ENCODE peak calls at places on chromosomes 5 and 9, in six cellular contexts. Z is NCI-H2171 treated with DMSO at 0.1 percent for 48 hours; V is NCI-H2029 treated with DMSO at 0.1 percent for 48 hours; U is stimulated activated naive CD8-positive, alpha-beta T cell treated with anti-CD3 and anti-CD28 coated beads, Interleukin-15, Interleukin-2, amounts not matched to agents 100 U/mL and 50 U/mL, for 24 hours; G is activated naive CD8-positive, alpha-beta T cell treated with anti-CD3 and anti-CD28 coated beads, Interleukin-2, amount 10 ng/mL, durations not matched to agents 7 days and 5 days; N is sciatic nerve. H is an unnamed sample.

GRCh38 chr5:115289104-115289503 is 7.3 kb downstream of the CCDC112 start:
- DNase-seq in U (no peak), N (no peak), G (no peak), V (no peak), Z (no peak), H (no peak)

GRCh38 chr9:70030156-70030555 is 13.5 kb upstream of the MAMDC2 start:
- DNase-seq in N (no peak), U (no peak), Z (no peak), G (no peak), V (no peak), H (no peak)

GRCh38 chr5:65062684-65063083 is 294.0 kb downstream of the CWC27 start:
- DNase-seq in G (no peak), N (no peak), U (no peak), Z (peak; percentile 52), V (no peak), H (no peak)

GRCh38 chr5:76757049-76757448 is 41.1 kb downstream of the F2R start:
- DNase-seq in N (no peak), U (no peak), Z (no peak), G (no peak), V (no peak), H (no peak)

GRCh38 chr5:36691993-36692392 is 85.6 kb downstream of the SLC1A3 start:
- DNase-seq in G (no peak), U (no peak), N (no peak), Z (no peak), V (no peak), H (no peak)

GRCh38 chr9:127181315-127181580 is 58.8 kb upstream of the ANGPTL2 start:
- DNase-seq in U (no peak), Z (no peak), V (no peak), N (peak; percentile 42), G (peak; percentile 22), H (no peak)

GRCh38 chr5:91651704-91652103 is 268.6 kb upstream of the ARRDC3 start:
- DNase-seq in N (no peak), U (no peak), V (no peak), Z (no peak), G (no peak), H (no peak)

GRCh38 chr5:137071941-137072340 is 427.2 kb downstream of the SPOCK1 start:
- DNase-seq in G (no peak), N (no peak), Z (no peak), U (no peak), V (no peak), H (no peak)

GRCh38 chr5:160655717-160656116 is 196.3 kb downstream of the ATP10B start:
- DNase-seq in U (no peak), G (no peak), N (no peak), Z (no peak), V (no peak), H (no peak)

GRCh38 chr9:98075332-98075805 is 18.8 kb downstream of the NANS start:
- DNase-seq in U (no peak), V (no peak), N (no peak), Z (no peak), G (no peak), H (no peak)

GRCh38 chr9:26744362-26744965 is 148.1 kb downstream of the CAAP1 start:
- DNase-seq in N (no peak), U (no peak), Z (peak; percentile 0), G (no peak), V (peak; percentile 7), H (peak; percentile 8)

GRCh38 chr5:29949301-29949872 is 1244.1 kb upstream of the CDH6 start:
- DNase-seq in G (no peak), U (no peak), Z (no peak), N (no peak), V (no peak), H (no peak)

GRCh38 chr5:135450957-135451356 is 1.2 kb downstream of the TIFAB start:
- DNase-seq in U (no peak), Z (no peak), N (no peak), G (no peak), V (no peak), H (no peak)

GRCh38 chr5:37875051-37875787 is 35.4 kb upstream of the GDNF start:
- DNase-seq in V (no peak), G (no peak), U (no peak), N (no peak), Z (no peak), H (no peak)

GRCh38 chr5:80255425-80255751 is 460 bp downstream of the SERINC5 start:
- DNase-seq in N (peak; percentile 82), Z (peak; percentile 8), V (no peak), U (peak; percentile 68), G (no peak), H (no peak)

GRCh38 chr9:111999319-111999718 is 102.7 kb downstream of the UGCG start:
- DNase-seq in V (no peak), Z (no peak), G (no peak), N (no peak), U (no peak), H (no peak)

GRCh38 chr5:173293817-173294672 is 34.2 kb downstream of the STC2 start:
- DNase-seq in N (peak; percentile 89), G (peak; percentile 82), Z (peak; percentile 65), U (peak; percentile 80), V (peak; percentile 77), H (peak; percentile 81)

GRCh38 chr9:121780641-121781040 is 129.2 kb downstream of the DAB2IP start:
- DNase-seq in Z (no peak), V (no peak), G (no peak), U (no peak), N (no peak), H (no peak)

GRCh38 chr5:142432961-142433360 is 108.1 kb upstream of the SPRY4 start:
- DNase-seq in G (peak; percentile 59), Z (no peak), N (no peak), U (peak; percentile 36), V (peak; percentile 78), H (no peak)

GRCh38 chr9:85483214-85483613 is 258.5 kb downstream of the AGTPBP1 start:
- DNase-seq in U (no peak), G (no peak), V (no peak), Z (peak; percentile 7), N (no peak), H (no peak)

GRCh38 chr9:15509931-15510788 is 610 bp downstream of the PSIP1 start:
- DNase-seq in Z (no peak), N (peak; percentile 69), U (peak; percentile 71), G (no peak), V (no peak), H (peak; percentile 82)

GRCh38 chr5:459562-460412 is 16.8 kb downstream of the EXOC3 start:
- DNase-seq in Z (no peak), N (peak; percentile 54), V (no peak), G (peak; percentile 23), U (no peak), H (no peak)

GRCh38 chr5:179777909-179778308 is 15.9 kb upstream of the LTC4S start:
- DNase-seq in Z (no peak), V (no peak), N (no peak), G (no peak), U (no peak), H (no peak)

GRCh38 chr5:10306806-10307205 is 896 bp downstream of the CMBL start:
- DNase-seq in V (no peak), N (no peak), Z (no peak), U (no peak), G (no peak), H (no peak)

GRCh38 chr5:172370237-172370640 is 84.1 kb downstream of the SH3PXD2B start:
- DNase-seq in U (no peak), N (no peak), G (no peak), Z (no peak), V (no peak), H (no peak)

GRCh38 chr5:134409321-134409720 is 2.4 kb downstream of the CDKN2AIPNL start:
- DNase-seq in V (no peak), G (no peak), N (no peak), U (no peak), Z (no peak), H (no peak)

GRCh38 chr5:131640043-131640856 is 5.2 kb upstream of the RAPGEF6 start:
- DNase-seq in N (no peak), U (peak; percentile 57), Z (no peak), G (no peak), V (no peak), H (peak; percentile 38)

GRCh38 chr5:9947944-9948343 is 301.7 kb downstream of the ATPSCKMT start:
- DNase-seq in G (no peak), U (no peak), V (no peak), N (no peak), Z (no peak), H (no peak)

GRCh38 chr5:177232761-177233160 is 70.8 kb downstream of the RAB24 start:
- DNase-seq in U (no peak), Z (no peak), G (no peak), N (no peak), V (no peak), H (no peak)

GRCh38 chr5:138932171-138932810 is 57.2 kb upstream of the LRRTM2 start:
- DNase-seq in G (no peak), U (no peak), V (no peak), N (no peak), Z (no peak), H (no peak)

GRCh38 chr5:390571-391491 is 52.1 kb upstream of the EXOC3 start:
- DNase-seq in G (no peak), U (no peak), Z (no peak), N (peak; percentile 17), V (no peak), H (peak; percentile 58)

GRCh38 chr5:76527685-76528161 is 95.5 kb downstream of the F2RL2 start:
- DNase-seq in Z (no peak), G (no peak), V (no peak), N (no peak), U (no peak), H (no peak)

GRCh38 chr9:33742519-33742918 is 52.8 kb upstream of the PRSS3 start:
- DNase-seq in V (no peak), Z (no peak), U (no peak), N (no peak), G (no peak), H (no peak)

GRCh38 chr5:56290378-56291057 is 57.4 kb upstream of the ANKRD55 start:
- DNase-seq in U (no peak), N (no peak), G (no peak), V (no peak), Z (no peak), H (no peak)